ENCODE peak calls at places on chromosome 17, in four cellular contexts. J is testis, X is HFFc6, F is body of pancreas. G is an unnamed sample.

GRCh38 chr17:9645858-9646555 is 690 bp downstream of the USP43 start:
- DNase-seq in J (peak), X (no peak), F (peak), G (peak)

GRCh38 chr17:77453613-77454559 is 313.1 kb downstream of the SEC14L1 start:
- DNase-seq in J (no peak), X (no peak), F (peak), G (peak)

GRCh38 chr17:47811709-47812108 is 9.9 kb downstream of the OSBPL7 start:
- DNase-seq in J (no peak), X (no peak), F (no peak), G (no peak)

GRCh38 chr17:77365584-77366186 is 224.9 kb downstream of the SEC14L1 start:
- DNase-seq in J (peak), X (peak), F (peak), G (no peak)

GRCh38 chr17:60442271-60443201 is 20.2 kb downstream of the CHCT1 start:
- DNase-seq in J (no peak), X (peak), F (no peak), G (no peak)

GRCh38 chr17:41498276-41498675 is 7.1 kb downstream of the KRT13 start:
- DNase-seq in J (no peak), X (no peak), F (no peak), G (no peak)

GRCh38 chr17:47707056-47707791 is 13.3 kb downstream of the TBKBP1 start:
- DNase-seq in J (no peak), X (no peak), F (no peak), G (no peak)

GRCh38 chr17:14730821-14731220 is 429.9 kb downstream of the HS3ST3B1 start:
- DNase-seq in J (no peak), X (no peak), F (no peak), G (no peak)

GRCh38 chr17:58630883-58631522 is 60.8 kb downstream of the TEX14 start:
- DNase-seq in J (peak), X (peak), F (peak), G (no peak)

GRCh38 chr17:4972322-4972721 is 4.7 kb upstream of the SPAG7 start:
- DNase-seq in J (no peak), X (no peak), F (no peak), G (no peak)

GRCh38 chr17:34098712-34099111 is 156.4 kb upstream of the CCL2 start:
- DNase-seq in J (no peak), X (no peak), F (no peak), G (no peak)

GRCh38 chr17:68305132-68305531 is 13.8 kb downstream of the ARSG start:
- DNase-seq in J (no peak), X (no peak), F (no peak), G (no peak)

GRCh38 chr17:83073389-83074063 is 5.9 kb upstream of the METRNL start:
- DNase-seq in J (peak), X (no peak), F (no peak), G (no peak)

GRCh38 chr17:15351487-15351840 is 10.1 kb upstream of the TEKT3 start:
- DNase-seq in J (no peak), X (no peak), F (no peak), G (no peak)

GRCh38 chr17:6575596-6575988 is 19.2 kb upstream of the PITPNM3 start:
- DNase-seq in J (no peak), X (no peak), F (no peak), G (no peak)

DNA sequence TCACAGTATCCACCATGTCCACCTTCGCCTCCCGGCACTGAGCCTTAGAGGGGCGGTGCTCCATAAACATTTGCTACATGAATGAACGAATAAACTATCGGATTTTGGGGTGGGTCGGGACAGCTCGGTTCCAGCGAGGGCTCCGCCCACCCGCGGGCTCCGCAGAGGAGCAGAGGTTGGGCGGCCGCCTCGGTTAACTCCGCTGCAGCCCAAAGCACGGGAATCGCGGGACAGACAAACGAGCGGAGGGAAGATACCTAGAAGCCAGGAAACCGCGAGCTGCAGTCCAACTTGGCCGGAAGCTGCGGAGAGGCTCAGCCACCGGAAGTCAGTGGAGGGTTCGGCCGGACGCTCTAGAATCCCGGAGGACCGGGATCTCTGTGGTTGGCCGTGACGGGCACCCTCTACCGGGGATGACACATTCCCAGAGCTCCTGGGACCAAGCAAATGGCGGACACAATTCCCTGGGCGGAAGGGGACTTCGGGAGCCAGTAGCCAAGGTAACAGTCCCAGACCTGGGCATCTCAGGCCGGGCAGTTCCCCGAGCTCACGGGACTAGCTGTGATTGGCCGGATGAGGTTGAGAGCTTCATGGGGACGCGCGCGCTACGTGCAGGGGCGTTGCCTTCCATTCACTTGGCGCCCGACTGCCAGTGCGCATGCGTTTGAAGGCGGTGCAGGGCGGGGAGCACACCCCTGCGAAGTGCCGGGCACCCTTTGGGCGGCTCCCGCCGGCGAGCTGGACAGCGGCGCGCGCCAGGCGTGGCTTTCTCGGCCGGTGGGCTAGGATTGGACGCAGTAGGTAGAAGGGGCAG is 489 bp upstream of the MAPK7 start:
- DNase-seq in J (peak), X (peak), F (peak), G (peak)
- TF ChIP-seq CTCF in J (no peak), X (peak), F (no peak), G (peak)

GRCh38 chr17:30970757-30971567 is at the start of gene RNF135:
- DNase-seq in J (peak), X (peak), F (peak), G (peak)
- TF ChIP-seq CTCF in J (peak), X (peak), F (peak), G (peak)

GRCh38 chr17:75065562-75066151 is 18.6 kb downstream of the KCTD2 start:
- DNase-seq in J (no peak), X (peak), F (no peak), G (peak)
- TF ChIP-seq CTCF in J (no peak), X (no peak), F (no peak), G (no peak)

DNA sequence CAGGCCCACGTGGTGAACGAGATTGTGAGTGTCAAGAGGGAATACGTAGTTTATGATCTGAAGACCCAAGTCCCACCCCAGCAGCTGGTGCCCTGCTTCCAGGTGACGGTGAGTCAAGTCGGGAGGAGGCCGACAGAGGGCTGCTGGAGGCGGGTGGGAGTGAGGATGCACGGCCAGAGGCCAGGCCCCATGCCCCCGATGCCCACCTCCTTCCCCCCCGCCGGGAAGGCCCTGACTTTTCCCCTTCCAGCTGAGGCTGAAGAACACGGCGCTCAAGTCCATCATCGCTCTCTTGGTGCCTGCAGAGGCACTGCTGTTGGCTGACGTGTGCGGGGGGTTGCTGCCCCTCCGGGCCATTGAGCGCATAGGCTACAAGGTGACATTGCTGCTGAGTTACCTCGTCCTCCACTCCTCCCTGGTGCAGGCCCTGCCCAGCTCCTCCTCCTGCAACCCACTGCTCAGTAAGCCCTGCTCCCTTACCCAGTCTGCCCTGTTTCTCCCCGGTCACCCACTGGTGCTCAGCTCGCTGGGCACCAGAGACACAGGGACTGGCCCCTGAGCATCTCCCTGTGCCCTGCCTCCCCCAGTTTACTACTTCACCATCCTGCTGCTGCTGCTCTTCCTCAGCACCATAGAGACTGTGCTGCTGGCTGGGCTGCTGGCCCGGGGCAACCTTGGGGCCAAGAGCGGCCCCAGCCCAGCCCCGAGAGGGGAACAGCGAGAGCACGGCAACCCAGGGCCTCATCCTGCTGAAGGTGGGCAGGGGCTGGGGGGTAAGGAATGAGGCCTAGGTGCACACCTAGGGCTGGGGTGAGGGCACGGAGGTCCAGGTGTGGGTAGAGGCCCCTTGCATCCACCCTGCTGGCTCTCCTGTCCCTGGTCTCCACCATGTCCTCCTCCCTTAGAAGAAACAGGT is 2.6 kb downstream of the ZACN start:
- DNase-seq in J (no peak), X (no peak), F (no peak), G (no peak)
- TF ChIP-seq CTCF in J (no peak), X (no peak), F (no peak), G (no peak)

DNA sequence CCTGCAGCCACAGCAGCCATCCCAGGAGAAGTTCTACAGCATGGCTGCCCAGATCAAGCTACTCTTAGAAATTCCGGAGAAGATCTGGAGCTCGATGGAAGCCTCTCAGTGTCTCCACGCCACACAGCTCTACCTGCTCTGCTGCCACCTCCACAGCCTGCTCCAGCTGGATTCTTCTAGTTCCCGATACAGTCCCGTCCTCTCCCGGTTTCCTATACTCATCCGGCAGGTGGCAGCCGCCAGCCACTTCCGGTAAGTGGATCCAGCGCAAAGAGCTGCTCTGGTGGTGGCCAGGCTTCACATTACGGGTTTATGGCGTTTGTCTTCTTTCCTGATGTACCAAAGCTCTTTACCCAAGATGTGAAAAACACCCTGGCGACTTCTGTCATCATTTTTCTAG is 3.6 kb downstream of the COG1 start:
- DNase-seq in J (peak), X (peak), F (peak), G (no peak)
- TF ChIP-seq CTCF in J (no peak), X (peak), F (peak), G (no peak)

G was measured in GM13977.